ENCODE peak calls at places on chromosomes 16 and 17, in eight cellular contexts. Y is Daoy; D is ELR; F is RWPE1; R is HAP-1; B is stimulated activated CD4-positive, alpha-beta T cell treated with anti-CD3 and anti-CD28 coated beads, Interleukin-12 subunit alpha, Interleukin-12 subunit beta, amount 100 ng/mL, for 48 hours; C is HT1080; K is Caki2. H is an unnamed sample.

GRCh38 chr17:34717092-34717491 is 137.7 kb downstream of the TMEM132E start:
- DNase-seq in Y (no peak), K (no peak), B (no peak), F (no peak), D (no peak), C (no peak), R (no peak), H (no peak)

GRCh38 chr16:64864232-64864803 is 257.5 kb downstream of the CDH11 start:
- DNase-seq in Y (peak), D (peak), B (no peak), F (peak), R (no peak), K (peak), C (peak), H (peak)

GRCh38 chr16:78045865-78046581 is 23.7 kb downstream of the CLEC3A start:
- DNase-seq in F (peak), R (peak), C (peak), Y (peak), K (peak), B (peak), D (peak), H (no peak)

GRCh38 chr17:34527908-34528470 is 51.4 kb upstream of the TMEM132E start:
- DNase-seq in D (peak), R (peak), F (no peak), Y (peak), K (no peak), B (no peak), C (no peak), H (no peak)

GRCh38 chr17:73343168-73343634 is 31.4 kb upstream of the CDC42EP4 start:
- DNase-seq in F (no peak), Y (peak), B (no peak), K (peak), R (peak), D (peak), C (peak), H (peak)

GRCh38 chr16:76035689-76036088 is 241.5 kb upstream of the CNTNAP4 start:
- DNase-seq in C (no peak), K (peak), D (peak), F (no peak), B (no peak), Y (no peak), R (no peak), H (no peak)

GRCh38 chr17:65593092-65593869 is 31.8 kb upstream of the AXIN2 start:
- DNase-seq in D (no peak), K (no peak), F (no peak), C (no peak), B (no peak), Y (no peak), R (no peak), H (no peak)

GRCh38 chr17:70642059-70642458 is 472.7 kb downstream of the KCNJ2 start:
- DNase-seq in Y (no peak), K (no peak), D (no peak), R (no peak), F (no peak), B (no peak), C (no peak), H (no peak)

GRCh38 chr17:63387941-63388340 is 58.2 kb downstream of the CYB561 start:
- DNase-seq in Y (no peak), B (no peak), F (no peak), D (no peak), C (no peak), K (no peak), R (no peak), H (no peak)

GRCh38 chr17:38332735-38333134 is 11.0 kb downstream of the GPR179 start:
- DNase-seq in C (no peak), B (no peak), F (no peak), Y (no peak), D (no peak), R (no peak), K (no peak), H (no peak)

GRCh38 chr16:1825864-1826690 is 548 bp downstream of the HAGH start:
- DNase-seq in R (no peak), C (no peak), F (no peak), D (peak), K (peak), B (peak), Y (peak), H (no peak)

GRCh38 chr17:16491703-16492612 is at the start of gene LRRC75A:
- DNase-seq in D (peak), Y (peak), F (peak), B (no peak), R (peak), K (peak), C (no peak), H (no peak)

GRCh38 chr17:3959295-3959899 is 4.8 kb downstream of the ATP2A3 start:
- DNase-seq in D (peak), R (no peak), B (no peak), C (peak), Y (peak), F (peak), K (peak), H (no peak)

GRCh38 chr17:42112552-42113176 is at the start of gene DHX58:
- DNase-seq in B (peak), C (peak), Y (peak), D (peak), F (peak), R (no peak), K (peak), H (peak)

GRCh38 chr16:4388275-4389021 is 16.8 kb downstream of the VASN start:
- DNase-seq in Y (no peak), C (no peak), R (no peak), K (no peak), D (peak), F (no peak), B (no peak), H (no peak)

GRCh38 chr16:81729451-81729850 is 49.6 kb upstream of the PLCG2 start:
- DNase-seq in C (no peak), F (no peak), R (no peak), Y (no peak), K (no peak), D (no peak), B (no peak), H (no peak)

GRCh38 chr16:82633964-82634600 is 7.3 kb downstream of the CDH13 start:
- DNase-seq in R (peak), D (peak), F (peak), Y (peak), K (no peak), C (peak), B (no peak), H (no peak)

GRCh38 chr17:46847204-46848191 is 3.9 kb upstream of the WNT9B start:
- DNase-seq in D (no peak), B (no peak), K (no peak), R (no peak), F (no peak), C (no peak), Y (no peak), H (no peak)

GRCh38 chr17:21532763-21533385 is 156.7 kb downstream of the KCNJ12 start:
- DNase-seq in C (no peak), D (no peak), R (no peak), K (no peak), B (no peak), Y (no peak), F (no peak), H (no peak)

GRCh38 chr17:44758414-44759095 is at the start of gene ADAM11:
- DNase-seq in Y (no peak), K (no peak), C (no peak), D (peak), F (no peak), R (peak), B (no peak), H (no peak)

GRCh38 chr17:31373150-31374082 is 18.1 kb upstream of the RAB11FIP4 start:
- DNase-seq in F (peak), D (peak), C (peak), Y (no peak), K (peak), R (peak), B (no peak), H (peak)

GRCh38 chr17:17111401-17112393 is 69.4 kb downstream of the MPRIP start:
- DNase-seq in R (no peak), B (no peak), K (no peak), C (no peak), Y (no peak), D (no peak), F (no peak), H (no peak)

GRCh38 chr16:20763461-20764232 is at the start of gene ACSM3:
- DNase-seq in C (peak), D (peak), K (peak), Y (peak), F (peak), B (peak), R (peak), H (peak)

GRCh38 chr16:3461120-3461519 is 17.6 kb downstream of the NAA60 start:
- DNase-seq in D (no peak), C (no peak), K (no peak), B (no peak), Y (no peak), F (no peak), R (no peak), H (no peak)

GRCh38 chr16:76201385-76201784 is 75.8 kb upstream of the CNTNAP4 start:
- DNase-seq in C (peak), K (no peak), Y (peak), F (no peak), R (no peak), D (no peak), B (no peak), H (no peak)

H was measured in AG09319.